ENCODE peak calls at places on chromosomes 6 and 20, in seven cellular contexts. C, I, N, H, B, O and R are unnamed samples.

GRCh38 chr20:4613718-4614620 is 107.7 kb upstream of the PRND start:
- DNase-seq in B (peak; percentile 61), H (peak; percentile 69), O (peak; percentile 11), I (no peak), N (no peak), C (peak; percentile 87), R (no peak)

GRCh38 chr6:31738048-31738979 is 1.5 kb upstream of the MSH5 start:
- DNase-seq in N (no peak), B (no peak), C (peak; percentile 84), H (peak; percentile 60), O (no peak), I (peak; percentile 59), R (peak; percentile 62)

GRCh38 chr6:24981385-24981758 is 45.6 kb upstream of the RIPOR2 start:
- DNase-seq in C (peak; percentile 83), H (no peak), N (no peak), I (no peak), O (no peak), B (peak; percentile 18), R (no peak)

GRCh38 chr6:100381111-100381510 is 83.6 kb downstream of the SIM1 start:
- DNase-seq in H (no peak), O (no peak), I (no peak), C (no peak), B (no peak), N (no peak), R (peak; percentile 31)

GRCh38 chr6:1285589-1286340 is 26.1 kb upstream of the FOXQ1 start:
- DNase-seq in B (no peak), N (no peak), O (no peak), H (peak; percentile 23), C (peak; percentile 82), I (no peak), R (peak; percentile 63)

GRCh38 chr6:10759884-10760329 is 12.3 kb downstream of the TMEM14B start:
- DNase-seq in N (no peak), C (peak; percentile 95), H (peak; percentile 89), O (no peak), I (peak; percentile 33), B (no peak), R (peak; percentile 48)

GRCh38 chr6:138609801-138610430 is 110.6 kb upstream of the NHSL1 start:
- DNase-seq in C (peak; percentile 44), N (no peak), I (no peak), B (no peak), O (no peak), H (no peak), R (no peak)

GRCh38 chr6:24504642-24505586 is 10.1 kb downstream of the ALDH5A1 start:
- DNase-seq in C (peak; percentile 13), N (no peak), B (no peak), O (no peak), H (no peak), I (no peak), R (no peak)

GRCh38 chr20:4165984-4166725 is 150.8 kb upstream of the RNF24 start:
- DNase-seq in I (no peak), H (no peak), N (no peak), C (no peak), O (no peak), B (no peak), R (no peak)

GRCh38 chr20:49343246-49343645 is 65.4 kb upstream of the ZNFX1 start:
- DNase-seq in I (no peak), N (no peak), H (no peak), B (no peak), C (peak; percentile 28), O (no peak), R (peak; percentile 9)

GRCh38 chr6:42744351-42744890 is 1.5 kb downstream of the TBCC start:
- DNase-seq in O (no peak), C (no peak), B (no peak), H (no peak), N (peak; percentile 41), I (no peak), R (no peak)

GRCh38 chr20:51752343-51752951 is 15.7 kb downstream of the ATP9A start:
- DNase-seq in H (peak; percentile 13), B (no peak), O (no peak), N (no peak), I (peak; percentile 69), C (peak; percentile 94), R (no peak)

GRCh38 chr6:125749864-125750691 is 646 bp downstream of the HEY2 start:
- DNase-seq in N (peak; percentile 78), H (no peak), B (peak; percentile 53), I (no peak), O (no peak), C (no peak), R (no peak)

GRCh38 chr6:165847407-165848098 is 184.5 kb upstream of the PDE10A start:
- DNase-seq in N (no peak), I (no peak), O (no peak), B (no peak), C (peak; percentile 60), H (peak; percentile 76), R (no peak)

GRCh38 chr6:2799936-2800527 is 34.8 kb downstream of the WRNIP1 start:
- DNase-seq in B (no peak), O (no peak), N (no peak), C (no peak), H (no peak), I (no peak), R (no peak)

GRCh38 chr6:32637219-32637880 is at the start of gene HLA-DQA1:
- DNase-seq in H (peak; percentile 44), N (no peak), O (no peak), B (no peak), C (no peak), I (no peak), R (no peak)

GRCh38 chr6:88302769-88303230 is 136.7 kb upstream of the CNR1 start:
- DNase-seq in B (no peak), I (no peak), N (no peak), H (no peak), C (peak; percentile 62), O (no peak), R (no peak)

GRCh38 chr6:138803914-138804313 is 8.0 kb downstream of the ECT2L start:
- DNase-seq in C (no peak), B (no peak), O (no peak), N (no peak), I (no peak), H (no peak), R (peak; percentile 57)

GRCh38 chr6:1562171-1562955 is 47.4 kb upstream of the FOXC1 start:
- DNase-seq in B (no peak), I (no peak), N (no peak), H (no peak), O (no peak), C (no peak), R (no peak)

GRCh38 chr6:7112741-7113313 is 5.1 kb downstream of the RREB1 start:
- DNase-seq in C (no peak), B (peak; percentile 51), H (peak; percentile 38), N (no peak), O (no peak), I (no peak), R (no peak)

GRCh38 chr20:6920991-6921613 is 153.6 kb downstream of the BMP2 start:
- DNase-seq in C (peak; percentile 5), I (no peak), B (no peak), N (no peak), H (no peak), O (no peak), R (no peak)

DNA sequence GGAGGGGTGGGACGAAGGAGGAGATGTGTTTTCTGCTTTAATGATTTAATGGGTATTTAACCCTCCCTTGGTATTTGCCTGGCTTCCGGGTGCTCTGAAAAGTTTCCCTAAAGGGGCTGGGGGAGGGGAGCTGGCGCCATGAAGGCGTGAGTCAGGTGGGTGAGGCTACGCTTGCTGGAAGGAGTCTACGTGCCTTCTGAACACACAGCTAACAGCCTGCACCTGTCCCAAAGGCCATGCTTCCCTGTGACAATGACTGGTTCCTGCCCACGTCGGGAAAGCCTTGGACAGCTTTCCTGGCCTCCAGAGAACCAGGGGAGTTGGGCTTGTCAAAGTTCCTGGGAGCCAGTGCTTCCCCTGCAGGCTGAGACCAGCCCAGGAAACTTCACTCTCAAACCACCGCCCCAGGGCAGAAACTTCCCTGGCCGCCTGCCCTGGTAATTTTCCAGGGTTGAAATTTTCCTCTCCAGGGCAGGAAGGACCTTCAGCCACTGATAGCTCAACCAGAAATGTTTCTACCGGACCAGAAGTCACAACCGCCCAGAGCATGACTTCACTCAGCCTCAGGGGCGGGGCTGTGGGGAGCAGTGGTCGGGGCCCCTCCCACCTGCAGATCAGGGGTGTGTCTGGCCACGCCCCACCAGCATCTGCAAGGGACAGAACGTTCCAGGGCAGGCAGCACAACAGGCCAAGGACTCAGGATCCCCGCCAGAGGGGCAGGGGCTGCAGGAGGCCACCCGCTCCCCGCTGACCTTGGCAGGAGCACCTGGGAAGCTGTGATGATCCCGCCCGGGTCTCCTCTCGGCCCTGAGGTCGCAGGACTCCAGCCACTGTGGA is 18.6 kb upstream of the SLCO4A1 start:
- DNase-seq in O (peak; percentile 68), H (peak; percentile 98), I (peak; percentile 4), N (peak; percentile 95), B (peak; percentile 89), C (peak; percentile 80), R (no peak)
- H3K4me3 ChIP-seq in O (peak overlapping the region; percentile 26), H (no peak overlapping the region), I (no peak overlapping the region), N (no peak overlapping the region), B (no peak overlapping the region), C (no peak overlapping the region), R (no peak overlapping the region)

GRCh38 chr6:158194487-158195280 is 26.5 kb downstream of the GTF2H5 start:
- DNase-seq in I (no peak), H (no peak), B (peak; percentile 8), C (no peak), N (no peak), O (no peak), R (no peak)
- H3K4me3 ChIP-seq in I (no peak overlapping the region), H (no peak overlapping the region), B (peak overlapping the region; percentile 25), C (no peak overlapping the region), N (no peak overlapping the region), O (no peak overlapping the region), R (no peak overlapping the region)

DNA sequence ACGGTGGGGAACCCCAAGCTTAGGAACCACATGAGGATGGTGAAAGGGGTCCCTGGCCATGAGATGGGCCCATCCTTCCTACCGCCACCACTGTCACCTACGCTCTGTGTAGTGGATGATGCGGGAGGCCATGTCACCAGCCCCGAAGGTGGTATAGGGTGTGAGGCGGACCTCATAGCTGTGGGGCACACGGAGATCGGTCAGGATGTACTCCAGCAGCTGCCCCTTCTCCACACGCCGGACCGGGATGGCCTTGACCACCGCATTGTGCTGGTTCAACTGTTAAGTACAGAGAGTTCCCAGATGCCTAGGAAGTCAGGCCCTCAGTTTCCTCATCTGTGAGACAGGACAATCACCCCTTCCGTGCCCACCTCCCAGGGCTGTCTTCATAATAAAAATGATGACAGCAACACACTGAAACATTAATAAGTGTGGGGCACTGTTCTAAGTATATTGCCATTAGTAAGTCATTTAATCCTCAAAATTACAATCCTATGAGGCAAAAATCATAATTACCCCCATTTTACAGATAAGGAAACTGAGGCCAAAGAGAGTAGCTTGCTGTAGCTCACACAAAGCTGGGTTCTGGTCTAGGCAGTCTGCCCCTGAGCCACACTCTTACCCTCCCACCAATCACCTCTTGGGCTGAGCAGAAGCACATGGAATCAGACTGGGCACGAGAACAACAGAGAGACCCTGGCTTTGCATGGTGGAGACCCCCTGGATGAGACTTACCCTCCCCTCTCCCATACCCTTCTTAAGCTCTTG is 51.4 kb downstream of the MDGA1 start:
- DNase-seq in O (no peak), N (no peak), H (no peak), C (no peak), B (no peak), I (no peak), R (no peak)
- H3K4me3 ChIP-seq in O (no peak overlapping the region), N (no peak overlapping the region), H (no peak overlapping the region), C (no peak overlapping the region), B (no peak overlapping the region), I (no peak overlapping the region), R (no peak overlapping the region)

DNA sequence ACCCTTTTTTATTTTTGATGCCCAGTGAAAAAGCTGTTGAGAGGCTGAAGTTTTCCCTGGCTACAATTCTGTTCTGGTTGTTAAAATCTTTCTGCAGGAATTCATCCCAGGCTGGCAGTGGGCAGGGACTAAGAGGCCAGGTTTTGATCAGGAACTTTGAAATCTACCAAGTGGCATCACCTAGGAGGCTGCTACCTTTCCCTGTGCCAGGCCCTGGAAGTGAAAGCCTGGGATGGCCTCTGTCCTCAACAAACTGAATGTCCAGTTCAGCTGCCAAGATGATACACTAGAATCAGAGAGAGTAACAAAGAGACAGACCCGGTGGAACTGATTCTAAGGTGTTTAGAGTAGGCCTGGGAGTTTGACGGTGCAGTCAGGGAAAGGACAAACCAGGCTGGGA is 596 bp downstream of the IYD start:
- DNase-seq in N (no peak), H (no peak), O (no peak), I (no peak), B (no peak), C (no peak), R (no peak)
- H3K4me3 ChIP-seq in N (no peak overlapping the region), H (no peak overlapping the region), O (no peak overlapping the region), I (no peak overlapping the region), B (no peak overlapping the region), C (no peak overlapping the region), R (no peak overlapping the region)